ENCODE peak calls at places on chromosomes 12 and 14, in six cellular contexts. G is HCT116, H is OCI-LY7, Q is PC-3, E is SK-N-SH, Y is GM23338. A is an unnamed sample. For H3K9me2, the result is how much of the 10 kb centered on the place peaks cover.

GRCh38 chr12:66587912-66588311 is 91.0 kb downstream of the GRIP1 start:
- DNase-seq in Y (no peak), Q (peak), H (no peak), E (no peak), G (no peak), A (no peak)

GRCh38 chr12:54360717-54361456 is 3.4 kb downstream of the GPR84 start:
- DNase-seq in Q (peak), H (peak), Y (peak), G (peak), E (peak), A (peak)

GRCh38 chr12:79687711-79688270 is 3.0 kb downstream of the PAWR start:
- DNase-seq in Y (no peak), G (no peak), Q (no peak), E (no peak), H (no peak), A (no peak)

GRCh38 chr14:52926994-52927393 is 23.9 kb downstream of the FERMT2 start:
- DNase-seq in H (no peak), Y (no peak), Q (peak), G (no peak), E (no peak), A (no peak)

GRCh38 chr12:47767197-47767724 is 5.8 kb upstream of the SLC48A1 start:
- DNase-seq in G (peak), Q (peak), H (peak), E (no peak), Y (peak), A (no peak)

GRCh38 chr12:19892186-19892585 is 452.9 kb downstream of the AEBP2 start:
- DNase-seq in E (no peak), Q (no peak), Y (no peak), H (no peak), G (no peak), A (no peak)

GRCh38 chr14:77105118-77105517 is 7.1 kb downstream of the CIPC start:
- DNase-seq in E (no peak), Y (peak), H (no peak), G (no peak), Q (no peak), A (no peak)

GRCh38 chr14:22737052-22737451 is 29.4 kb upstream of the OXA1L start:
- DNase-seq in Q (no peak), H (no peak), E (no peak), Y (no peak), G (no peak), A (no peak)

GRCh38 chr14:103074699-103075341 is 9.2 kb upstream of the LBHD2 start:
- DNase-seq in G (no peak), E (peak), H (no peak), Q (peak), Y (peak), A (peak)

GRCh38 chr14:62162998-62163589 is 400.9 kb downstream of the SNAPC1 start:
- DNase-seq in Y (peak), G (peak), E (peak), Q (peak), H (peak), A (peak)

GRCh38 chr14:76203086-76204001 is 51.6 kb downstream of the GPATCH2L start:
- DNase-seq in E (no peak), Y (no peak), H (no peak), Q (peak), G (no peak), A (peak)

GRCh38 chr14:104591031-104591430 is 11.5 kb downstream of the C14orf180 start:
- DNase-seq in E (no peak), G (no peak), H (no peak), Q (no peak), Y (no peak), A (no peak)

GRCh38 chr12:93825926-93826599 is 148.9 kb downstream of the CRADD start:
- DNase-seq in G (no peak), Y (no peak), E (no peak), Q (no peak), H (no peak), A (no peak)

GRCh38 chr14:104559769-104560585 is 19.6 kb upstream of the C14orf180 start:
- DNase-seq in G (no peak), Y (no peak), H (no peak), Q (no peak), E (no peak), A (no peak)

GRCh38 chr12:1186298-1186697 is 195.3 kb downstream of the ERC1 start:
- DNase-seq in E (no peak), H (no peak), Y (no peak), G (no peak), Q (peak), A (no peak)

GRCh38 chr12:4191642-4192041 is 81.9 kb upstream of the CCND2 start:
- DNase-seq in H (no peak), Y (no peak), G (no peak), Q (no peak), E (no peak), A (no peak)

GRCh38 chr12:15477761-15478160 is 155.5 kb downstream of the PTPRO start:
- DNase-seq in G (no peak), H (no peak), E (no peak), Y (no peak), Q (no peak), A (no peak)

GRCh38 chr14:101587403-101587998 is 26.2 kb downstream of the DIO3 start:
- DNase-seq in H (no peak), E (no peak), Q (no peak), G (no peak), Y (no peak), A (no peak)

GRCh38 chr12:124862768-124863408 is 776 bp downstream of the SCARB1 start:
- DNase-seq in Y (peak), G (no peak), Q (peak), E (peak), H (peak), A (no peak)

GRCh38 chr14:61889914-61890351 is 127.7 kb downstream of the SNAPC1 start:
- DNase-seq in E (no peak), Q (no peak), G (no peak), Y (peak), H (peak), A (no peak)

GRCh38 chr14:79516009-79516408 is 695.3 kb downstream of the DIO2 start:
- DNase-seq in Q (no peak), E (peak), Y (peak), G (no peak), H (no peak), A (no peak)

GRCh38 chr12:109727746-109728726 is 14.4 kb downstream of the FAM222A start:
- DNase-seq in E (peak), G (no peak), Y (no peak), Q (no peak), H (no peak), A (no peak)

GRCh38 chr14:99410019-99410418 is 70.6 kb downstream of the SETD3 start:
- DNase-seq in G (no peak), Q (no peak), Y (peak), H (no peak), E (no peak), A (no peak)

GRCh38 chr12:112809684-112810083 is 18.1 kb downstream of the RPH3A start:
- DNase-seq in E (no peak), Y (no peak), G (no peak), Q (no peak), H (no peak), A (no peak)

GRCh38 chr14:53880761-53881160 is 75.9 kb downstream of the BMP4 start:
- DNase-seq in Y (no peak), Q (no peak), H (no peak), G (no peak), E (no peak), A (no peak)

GRCh38 chr12:15842106-15842505 is 40.1 kb upstream of the STRAP start:
- DNase-seq in H (no peak), Y (no peak), G (no peak), E (no peak), Q (peak), A (no peak)

GRCh38 chr12:45369065-45369464 is 153.2 kb downstream of the ANO6 start:
- DNase-seq in Y (no peak), Q (peak), G (no peak), H (no peak), E (no peak), A (no peak)

GRCh38 chr12:49957570-49957967 is 4.1 kb upstream of the AQP5 start:
- DNase-seq in Q (no peak), H (no peak), G (no peak), Y (no peak), E (no peak), A (no peak)

DNA sequence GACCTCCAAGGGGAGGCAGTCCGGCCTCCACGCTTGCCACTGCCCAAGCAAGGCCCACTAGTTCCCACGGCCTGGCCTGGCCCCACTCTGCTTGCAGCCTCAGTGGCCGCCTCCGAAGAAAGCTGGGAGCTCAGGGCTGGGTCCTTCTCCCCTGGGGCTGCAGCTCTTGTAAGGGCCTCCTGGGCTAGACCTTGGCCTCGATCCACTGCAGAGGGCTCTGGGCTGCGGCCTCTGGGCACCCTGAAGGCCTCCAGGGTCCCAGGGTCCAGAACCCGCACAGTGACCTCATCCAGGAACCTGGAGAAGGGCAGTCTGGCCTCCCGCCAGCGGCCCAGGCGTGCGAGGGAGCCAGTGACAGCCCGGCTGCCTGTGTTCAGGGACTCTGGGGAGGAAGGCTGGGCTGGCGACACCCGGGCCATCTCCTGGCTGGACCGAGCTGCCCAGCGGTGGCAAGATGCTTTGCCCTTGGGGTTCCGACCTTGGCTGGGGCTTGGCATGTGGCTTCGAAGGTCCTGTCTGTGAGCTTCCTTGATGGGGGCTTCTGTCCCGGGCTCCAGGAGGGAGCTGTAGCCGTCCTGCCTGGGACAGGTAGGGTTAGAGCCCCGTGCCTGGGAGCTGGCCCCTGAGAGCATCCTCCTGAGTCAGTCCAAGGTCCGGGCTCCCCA is 9.8 kb downstream of the BEGAIN start:
- DNase-seq in H (no peak), E (peak), G (no peak), Q (no peak), Y (no peak), A (no peak)
- H3K9me2 ChIP-seq in H (under half), E (under half), G (under half), Q (under half), Y (under half), A (under half)

GRCh38 chr12:71492604-71493003 is 53.0 kb downstream of the LGR5 start:
- DNase-seq in G (no peak), Q (no peak), Y (no peak), H (no peak), E (no peak), A (no peak)
- H3K9me2 ChIP-seq in G (under half), Q (under half), Y (under half), H (under half), E (under half), A (under half)

GRCh38 chr14:94594441-94594840 is 13.2 kb downstream of the SERPINA5 start:
- DNase-seq in Q (no peak), H (no peak), E (no peak), Y (no peak), G (no peak), A (no peak)
- H3K9me2 ChIP-seq in Q (under half), H (under half), E (under half), Y (under half), G (under half), A (under half)

GRCh38 chr12:121259074-121259473 is 37.4 kb downstream of the CAMKK2 start:
- DNase-seq in E (no peak), Q (no peak), Y (no peak), G (no peak), H (no peak), A (no peak)

GRCh38 chr12:121264135-121264534 is 32.4 kb downstream of the CAMKK2 start:
- DNase-seq in G (no peak), H (no peak), Q (no peak), Y (no peak), E (no peak), A (no peak)

GRCh38 chr12:121261397-121261796 is 35.1 kb downstream of the CAMKK2 start:
- DNase-seq in E (no peak), H (no peak), G (no peak), Y (no peak), Q (no peak), A (no peak)

GRCh38 chr12:121263206-121263605 is 33.3 kb downstream of the CAMKK2 start:
- DNase-seq in Q (no peak), Y (no peak), E (no peak), H (no peak), G (no peak), A (no peak)

DNA sequence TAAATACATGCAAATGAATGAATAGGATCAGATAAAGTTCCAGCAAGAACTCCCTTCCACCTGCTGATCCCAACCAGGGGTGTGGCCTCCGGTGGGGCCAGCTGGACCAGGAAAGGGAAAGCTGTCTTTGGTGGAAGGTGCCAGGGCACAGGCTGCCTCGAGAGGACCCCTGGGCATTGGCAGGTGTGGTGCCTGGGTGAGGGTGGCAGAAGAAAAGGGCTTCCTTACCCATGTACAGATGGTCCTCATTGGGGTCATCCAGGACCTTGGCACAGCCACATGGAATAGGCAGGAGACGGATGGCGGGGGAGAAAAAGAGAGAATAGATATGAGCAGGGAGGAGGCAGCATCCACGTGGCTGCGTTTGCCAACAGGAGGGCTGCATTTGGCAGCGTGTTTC is 36.4 kb downstream of the CAMKK2 start:
- DNase-seq in H (no peak), Q (no peak), E (no peak), Y (no peak), G (no peak), A (no peak)
- H3K9me2 ChIP-seq in H (under half), Q (under half), E (under half), Y (under half), G (under half), A (under half)

GRCh38 chr12:101933866-101934514 is 56.6 kb downstream of the DRAM1 start:
- DNase-seq in G (no peak), Q (no peak), H (no peak), E (no peak), Y (no peak), A (no peak)

GRCh38 chr12:101939306-101939705 is 61.9 kb downstream of the DRAM1 start:
- DNase-seq in Y (no peak), G (no peak), Q (no peak), H (no peak), E (no peak), A (no peak)

GRCh38 chr12:101939856-101940265 is 62.5 kb downstream of the DRAM1 start:
- DNase-seq in G (peak), Y (peak), E (peak), Q (peak), H (peak), A (peak)

GRCh38 chr12:101931498-101932326 is 54.3 kb downstream of the DRAM1 start:
- DNase-seq in G (no peak), H (peak), Q (no peak), Y (no peak), E (no peak), A (no peak)

GRCh38 chr12:101935769-101936741 is 58.7 kb downstream of the DRAM1 start:
- DNase-seq in E (no peak), G (no peak), Q (peak), Y (peak), H (peak), A (peak)
- H3K9me2 ChIP-seq in E (under half), G (under half), Q (under half), Y (under half), H (under half), A (under half)

DNA sequence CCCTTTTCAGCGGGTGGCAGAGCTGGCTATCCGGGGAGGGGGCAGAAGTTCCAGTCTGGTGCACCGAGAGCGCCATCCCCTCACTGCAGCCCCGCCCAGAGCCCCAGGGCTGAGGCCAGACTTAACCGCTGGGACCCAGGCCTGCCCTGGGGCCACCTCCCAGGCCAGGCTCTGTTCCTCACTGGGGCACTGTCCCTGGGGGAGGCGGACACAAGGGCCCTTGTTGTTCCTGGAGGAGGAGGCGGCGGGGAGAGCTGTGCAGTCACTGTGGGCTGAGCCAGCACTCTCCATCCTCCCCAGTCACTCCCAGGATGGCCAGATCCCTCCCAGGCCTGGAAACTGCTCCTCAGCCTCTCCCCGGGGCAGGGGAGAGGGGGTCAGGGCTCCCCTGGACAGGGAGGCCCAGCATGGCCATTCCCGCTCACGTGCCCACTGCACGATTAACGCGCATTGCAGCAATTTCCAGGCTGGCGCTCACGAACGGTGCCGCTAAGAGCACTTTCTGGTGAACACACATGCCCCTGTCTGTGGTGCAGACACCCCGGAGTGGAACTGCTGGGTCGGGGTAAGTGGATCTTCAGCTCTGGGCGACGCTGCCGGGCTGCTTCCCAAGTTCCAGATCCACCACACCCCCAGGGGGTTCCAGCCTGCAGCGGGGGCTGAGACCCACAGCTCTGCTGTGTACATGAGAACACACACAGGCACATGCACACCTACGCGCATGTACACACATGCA is 89.8 kb upstream of the SFSWAP start:
- DNase-seq in H (no peak), Q (no peak), E (no peak), G (no peak), Y (no peak), A (peak)
- H3K9me2 ChIP-seq in H (under half), Q (under half), E (under half), G (under half), Y (under half), A (under half)